ENCODE peak calls at places on chromosomes 7 and 10, in seven cellular contexts. A, B, E, I, R, T and O are unnamed samples.

GRCh38 chr7:96548664-96549063 is 161.0 kb downstream of the SEM1 start:
- DNase-seq in A (peak), B (no peak), E (no peak), I (no peak), R (peak), T (no peak), O (no peak)

GRCh38 chr7:4078580-4078979 is 603.5 kb upstream of the FOXK1 start:
- DNase-seq in A (no peak), B (no peak), E (no peak), I (no peak), R (no peak), T (no peak), O (no peak)

GRCh38 chr7:44805950-44806349 is 9.5 kb downstream of the PPIA start:
- DNase-seq in A (no peak), B (no peak), E (no peak), I (no peak), R (no peak), T (no peak), O (no peak)

GRCh38 chr7:35652124-35652523 is 42.8 kb downstream of the HERPUD2 start:
- DNase-seq in A (no peak), B (no peak), E (no peak), I (peak), R (no peak), T (no peak), O (no peak)

GRCh38 chr10:124006526-124006925 is 86.9 kb downstream of the CHST15 start:
- DNase-seq in A (no peak), B (no peak), E (no peak), I (no peak), R (no peak), T (no peak), O (no peak)

GRCh38 chr7:140899883-140900282 is 24.8 kb downstream of the BRAF start:
- DNase-seq in A (peak), B (no peak), E (no peak), I (no peak), R (peak), T (no peak), O (no peak)

GRCh38 chr10:47237316-47238260 is 62.4 kb upstream of the GDF10 start:
- DNase-seq in A (no peak), B (no peak), E (no peak), I (no peak), R (no peak), T (no peak), O (no peak)

GRCh38 chr10:19815478-19816419 is 483 bp upstream of the PLXDC2 start:
- DNase-seq in A (peak), B (no peak), E (peak), I (peak), R (no peak), T (no peak), O (peak)

GRCh38 chr7:93092757-93093370 is 24.9 kb downstream of the SAMD9 start:
- DNase-seq in A (peak), B (no peak), E (peak), I (no peak), R (peak), T (peak), O (peak)

GRCh38 chr7:27708485-27708884 is 31.5 kb upstream of the TAX1BP1 start:
- DNase-seq in A (no peak), B (no peak), E (no peak), I (no peak), R (no peak), T (no peak), O (no peak)

GRCh38 chr10:132540456-132540855 is 2.9 kb downstream of the INPP5A start:
- DNase-seq in A (no peak), B (no peak), E (peak), I (no peak), R (no peak), T (peak), O (no peak)

GRCh38 chr7:36391436-36392198 is 2.0 kb downstream of the ANLN start:
- DNase-seq in A (peak), B (no peak), E (peak), I (no peak), R (no peak), T (no peak), O (peak)

GRCh38 chr10:8389630-8390029 is 335.1 kb downstream of the GATA3 start:
- DNase-seq in A (peak), B (no peak), E (no peak), I (no peak), R (no peak), T (no peak), O (no peak)

GRCh38 chr7:47198159-47198558 is 383.8 kb downstream of the TNS3 start:
- DNase-seq in A (peak), B (no peak), E (no peak), I (no peak), R (no peak), T (no peak), O (no peak)

GRCh38 chr10:102409604-102410426 is 8.8 kb downstream of the PSD start:
- DNase-seq in A (no peak), B (no peak), E (no peak), I (no peak), R (no peak), T (no peak), O (no peak)

GRCh38 chr10:96838529-96838928 is 6.4 kb downstream of the LCOR start:
- DNase-seq in A (no peak), B (no peak), E (no peak), I (no peak), R (no peak), T (no peak), O (no peak)

GRCh38 chr7:111914287-111914686 is 291.9 kb downstream of the DOCK4 start:
- DNase-seq in A (no peak), B (no peak), E (no peak), I (no peak), R (no peak), T (no peak), O (no peak)

GRCh38 chr10:79102056-79102874 is 33.5 kb downstream of the ZMIZ1 start:
- DNase-seq in A (peak), B (no peak), E (no peak), I (no peak), R (no peak), T (no peak), O (no peak)

GRCh38 chr10:75417522-75417927 is 13.9 kb upstream of the LRMDA start:
- DNase-seq in A (peak), B (no peak), E (no peak), I (no peak), R (no peak), T (no peak), O (no peak)

GRCh38 chr10:86954681-86955500 is 2.5 kb downstream of the MMRN2 start:
- DNase-seq in A (no peak), B (no peak), E (no peak), I (no peak), R (no peak), T (no peak), O (no peak)

GRCh38 chr7:102152672-102153585 is 133.7 kb upstream of the SH2B2 start:
- DNase-seq in A (peak), B (no peak), E (no peak), I (no peak), R (peak), T (no peak), O (no peak)

GRCh38 chr7:28708033-28708451 is 250.1 kb downstream of the TRIL start:
- DNase-seq in A (peak), B (no peak), E (no peak), I (no peak), R (no peak), T (peak), O (no peak)

GRCh38 chr10:73432646-73433537 is 469 bp downstream of the MSS51 start:
- DNase-seq in A (peak), B (no peak), E (no peak), I (no peak), R (no peak), T (no peak), O (no peak)

GRCh38 chr10:102267748-102268147 is 22.4 kb downstream of the GBF1 start:
- DNase-seq in A (peak), B (no peak), E (no peak), I (no peak), R (no peak), T (peak), O (no peak)

GRCh38 chr10:32341596-32341995 is 5.4 kb downstream of the EPC1 start:
- DNase-seq in A (no peak), B (no peak), E (no peak), I (no peak), R (no peak), T (no peak), O (no peak)

GRCh38 chr7:50304911-50305621 is 550 bp downstream of the IKZF1 start:
- DNase-seq in A (no peak), B (no peak), E (peak), I (peak), R (no peak), T (no peak), O (peak)

GRCh38 chr7:6142871-6143380 is 111.8 kb downstream of the ANKRD61 start:
- DNase-seq in A (no peak), B (no peak), E (no peak), I (no peak), R (no peak), T (no peak), O (no peak)

GRCh38 chr10:123140164-123140982 is 4.6 kb downstream of the HMX3 start:
- DNase-seq in A (no peak), B (no peak), E (no peak), I (no peak), R (no peak), T (no peak), O (no peak)

GRCh38 chr10:52172581-52172980 is 141.5 kb upstream of the DKK1 start:
- DNase-seq in A (no peak), B (no peak), E (no peak), I (no peak), R (no peak), T (no peak), O (peak)

GRCh38 chr10:132859084-132859855 is 73.3 kb upstream of the NKX6-2 start:
- DNase-seq in A (no peak), B (no peak), E (no peak), I (no peak), R (no peak), T (no peak), O (no peak)

GRCh38 chr7:105621617-105622016 is 40.3 kb upstream of the EFCAB10 start:
- DNase-seq in A (no peak), B (no peak), E (no peak), I (no peak), R (no peak), T (peak), O (no peak)

GRCh38 chr7:15561840-15562239 is at the start of gene AGMO:
- DNase-seq in A (peak), B (no peak), E (no peak), I (no peak), R (peak), T (peak), O (no peak)

GRCh38 chr10:78886129-78886528 is 182.6 kb upstream of the ZMIZ1 start:
- DNase-seq in A (no peak), B (no peak), E (no peak), I (no peak), R (no peak), T (no peak), O (no peak)

GRCh38 chr7:129115676-129116075 is 28.8 kb upstream of the TSPAN33 start:
- DNase-seq in A (no peak), B (no peak), E (no peak), I (no peak), R (no peak), T (no peak), O (no peak)

GRCh38 chr10:13095094-13095493 is 4.9 kb upstream of the OPTN start:
- DNase-seq in A (no peak), B (no peak), E (no peak), I (no peak), R (no peak), T (no peak), O (no peak)